ENCODE peak calls at places on chromosome 2, in four cellular contexts. W is cardiac muscle cell, L is astrocyte of the spinal cord, H is hepatocyte. U is an unnamed sample.

GRCh38 chr2:181774601-181775179 is 94.4 kb upstream of the NEUROD1 start:
- DNase-seq in W (no peak), L (no peak), H (no peak), U (peak; percentile 28)

GRCh38 chr2:201907128-201907886 is 101.0 kb downstream of the CDK15 start:
- DNase-seq in W (peak; percentile 96), L (no peak), H (no peak), U (peak; percentile 25)

GRCh38 chr2:66440692-66441091 is 5.8 kb downstream of the MEIS1 start:
- DNase-seq in W (peak; percentile 80), L (peak; percentile 68), H (peak; percentile 29), U (peak; percentile 86)

GRCh38 chr2:176687944-176688343 is 418.7 kb downstream of the MTX2 start:
- DNase-seq in W (no peak), L (no peak), H (no peak), U (no peak)

GRCh38 chr2:121722479-121722878 is 14.2 kb downstream of the NIFK start:
- DNase-seq in W (no peak), L (peak; percentile 61), H (no peak), U (peak; percentile 56)

GRCh38 chr2:128346291-128346690 is 27.6 kb upstream of the HS6ST1 start:
- DNase-seq in W (no peak), L (no peak), H (no peak), U (no peak)

GRCh38 chr2:96260404-96261260 is 5.2 kb downstream of the TMEM127 start:
- DNase-seq in W (peak; percentile 85), L (peak; percentile 84), H (peak; percentile 83), U (peak; percentile 93)

GRCh38 chr2:219446101-219446504 is 11.5 kb downstream of the SPEG start:
- DNase-seq in W (no peak), L (peak; percentile 73), H (peak; percentile 70), U (peak; percentile 55)

GRCh38 chr2:136932700-136933099 is 167.4 kb downstream of the THSD7B start:
- DNase-seq in W (peak; percentile 68), L (no peak), H (peak; percentile 47), U (peak; percentile 0)

GRCh38 chr2:119352357-119352756 is 14.3 kb downstream of the C2orf76 start:
- DNase-seq in W (peak; percentile 71), L (no peak), H (no peak), U (no peak)

GRCh38 chr2:152573168-152573567 is 144.1 kb downstream of the PRPF40A start:
- DNase-seq in W (no peak), L (peak; percentile 74), H (no peak), U (peak; percentile 93)

GRCh38 chr2:47606172-47606571 is 176.8 kb upstream of the MSH6 start:
- DNase-seq in W (no peak), L (no peak), H (no peak), U (no peak)

GRCh38 chr2:18356676-18357075 is 203.8 kb downstream of the RDH14 start:
- DNase-seq in W (no peak), L (peak; percentile 57), H (peak; percentile 56), U (peak; percentile 31)

GRCh38 chr2:189178007-189178406 is 1.6 kb downstream of the COL5A2 start:
- DNase-seq in W (no peak), L (peak; percentile 67), H (peak; percentile 30), U (peak; percentile 47)

GRCh38 chr2:127652786-127653357 is 6.9 kb downstream of the GPR17 start:
- DNase-seq in W (no peak), L (no peak), H (no peak), U (no peak)

GRCh38 chr2:200617089-200618050 is 31.6 kb downstream of the AOX1 start:
- DNase-seq in W (no peak), L (no peak), H (no peak), U (peak; percentile 71)

GRCh38 chr2:24327988-24328387 is 32.3 kb downstream of the ITSN2 start:
- DNase-seq in W (peak; percentile 14), L (no peak), H (no peak), U (no peak)

DNA sequence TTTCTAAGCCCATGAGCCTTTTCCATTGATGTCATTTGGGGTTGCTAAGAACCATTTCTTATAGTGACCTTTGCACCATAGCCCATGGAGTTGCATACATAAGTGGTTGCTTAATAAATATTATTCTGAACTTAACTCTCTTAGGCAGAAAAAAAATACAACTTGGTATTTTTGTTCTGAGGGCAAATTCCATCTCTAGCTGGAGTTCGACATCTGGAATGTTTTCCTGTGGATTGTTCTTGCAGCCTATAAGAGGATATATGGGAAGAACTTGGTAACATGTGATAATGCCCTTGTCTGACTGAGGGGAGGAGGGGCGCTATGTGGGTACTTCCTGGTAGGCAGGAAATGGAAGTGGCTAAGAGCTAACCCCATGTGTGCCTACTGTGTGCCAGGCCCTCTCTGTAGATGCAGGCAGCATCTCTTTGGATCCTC is 20.7 kb downstream of the IGFBP2 start:
- DNase-seq in W (no peak), L (peak; percentile 81), H (peak; percentile 56), U (peak; percentile 74)
- H3K4me3 ChIP-seq in W (no peak overlapping the region), L (no peak overlapping the region), H (no peak overlapping the region), U (no peak overlapping the region)

GRCh38 chr2:80547344-80547743 is 242.8 kb upstream of the LRRTM1 start:
- DNase-seq in W (no peak), L (no peak), H (no peak), U (no peak)
- TF ChIP-seq CTCF in W (no peak), L (no peak), H (no peak), U (no peak)

GRCh38 chr2:241864168-241864896 is 5.2 kb upstream of the RTP5 start:
- DNase-seq in W (no peak), L (no peak), H (no peak), U (no peak)
- H3K4me3 ChIP-seq in W (no peak overlapping the region), L (no peak overlapping the region), H (no peak overlapping the region), U (no peak overlapping the region)

GRCh38 chr2:43445781-43446180 is 150.1 kb downstream of the THADA start:
- DNase-seq in W (no peak), L (no peak), H (no peak), U (no peak)

GRCh38 chr2:43448822-43449110 is 147.1 kb downstream of the THADA start:
- DNase-seq in W (no peak), L (no peak), H (no peak), U (no peak)

GRCh38 chr2:43450617-43451016 is 145.2 kb downstream of the THADA start:
- DNase-seq in W (no peak), L (no peak), H (no peak), U (no peak)

GRCh38 chr2:43445248-43445647 is 150.6 kb downstream of the THADA start:
- DNase-seq in W (no peak), L (peak; percentile 63), H (no peak), U (no peak)

DNA sequence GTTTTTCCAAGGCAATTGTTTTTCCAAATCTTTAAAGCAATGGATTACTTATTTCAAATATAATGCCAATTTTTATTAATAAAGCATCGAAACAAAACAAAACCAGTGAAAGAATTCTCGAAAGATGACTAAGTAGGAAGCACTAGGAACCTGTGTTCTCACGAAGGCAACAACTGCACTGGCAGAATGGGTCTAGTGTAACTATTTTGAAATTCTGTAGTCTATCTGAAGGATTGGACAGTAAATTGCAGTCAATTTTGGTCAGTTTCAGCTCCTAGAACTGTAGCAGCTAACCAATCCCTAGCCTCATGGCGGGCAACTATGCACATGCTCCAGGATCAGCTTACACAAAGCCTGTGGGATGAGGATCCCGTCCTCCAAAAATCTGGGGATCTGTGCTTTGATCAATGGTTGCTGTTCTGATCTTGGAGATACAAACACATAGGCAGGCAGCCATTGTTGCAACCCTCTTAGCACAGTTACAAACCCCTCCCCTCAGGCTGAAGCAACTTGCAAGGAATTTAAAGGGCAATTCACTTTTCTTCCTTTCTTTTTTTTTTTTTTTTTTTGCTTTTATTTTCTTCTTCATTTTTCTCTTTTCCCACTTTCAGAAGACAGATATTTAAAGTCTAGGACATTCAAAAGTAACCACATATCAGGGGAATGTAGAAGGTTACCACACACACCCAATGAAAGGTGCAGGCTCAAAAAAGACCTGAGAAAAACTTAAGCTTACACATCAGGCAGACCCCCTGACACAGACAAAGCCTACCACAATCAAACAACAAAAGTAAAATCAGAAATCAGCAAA is 147.6 kb downstream of the THADA start:
- DNase-seq in W (no peak), L (no peak), H (no peak), U (no peak)
- TF ChIP-seq CTCF in W (no peak), L (no peak), H (no peak), U (no peak)